ENCODE peak calls at places on chromosomes 2 and 18, in four cellular contexts. F, P, M and U are unnamed samples.

GRCh38 chr2:155256803-155257202 is 558.3 kb downstream of the KCNJ3 start:
- DNase-seq in F (no peak), P (peak; percentile 80), M (no peak), U (peak; percentile 46)

GRCh38 chr2:202186641-202187202 is 51.7 kb downstream of the SUMO1 start:
- DNase-seq in F (no peak), P (no peak), M (no peak), U (no peak)

GRCh38 chr2:1591978-1592907 is 152.1 kb downstream of the PXDN start:
- DNase-seq in F (peak; percentile 79), P (peak; percentile 91), M (peak; percentile 46), U (peak; percentile 83)

GRCh38 chr2:226466589-226466988 is 333.0 kb downstream of the IRS1 start:
- DNase-seq in F (peak; percentile 68), P (no peak), M (no peak), U (no peak)

GRCh38 chr18:51017140-51017874 is 12.7 kb upstream of the SMAD4 start:
- DNase-seq in F (no peak), P (peak; percentile 67), M (peak; percentile 62), U (peak; percentile 56)

GRCh38 chr2:65130440-65131175 is 702 bp upstream of the RAB1A start:
- DNase-seq in F (no peak), P (no peak), M (no peak), U (no peak)

GRCh38 chr2:2263196-2263829 is 67.8 kb downstream of the MYT1L start:
- DNase-seq in F (no peak), P (no peak), M (no peak), U (no peak)

GRCh38 chr2:97781981-97782380 is 68.6 kb downstream of the ZAP70 start:
- DNase-seq in F (no peak), P (no peak), M (no peak), U (no peak)

GRCh38 chr2:172173307-172173706 is 70.6 kb upstream of the DLX2 start:
- DNase-seq in F (no peak), P (no peak), M (no peak), U (no peak)

GRCh38 chr2:17821535-17822451 is 5.5 kb downstream of the MSGN1 start:
- DNase-seq in F (peak; percentile 6), P (no peak), M (no peak), U (peak; percentile 40)

GRCh38 chr2:43055086-43055912 is 171.1 kb downstream of the ZFP36L2 start:
- DNase-seq in F (no peak), P (no peak), M (no peak), U (no peak)

GRCh38 chr2:206555721-206556120 is 86.6 kb upstream of the FAM237A start:
- DNase-seq in F (no peak), P (no peak), M (no peak), U (no peak)

GRCh38 chr2:29021886-29022285 is 40.8 kb downstream of the TOGARAM2 start:
- DNase-seq in F (no peak), P (no peak), M (no peak), U (no peak)

GRCh38 chr18:32576296-32576916 is 105.7 kb upstream of the GAREM1 start:
- DNase-seq in F (peak; percentile 46), P (peak; percentile 46), M (peak; percentile 11), U (no peak)

GRCh38 chr2:8541636-8542035 is 140.2 kb upstream of the ID2 start:
- DNase-seq in F (no peak), P (peak; percentile 10), M (no peak), U (no peak)

GRCh38 chr2:199946196-199946595 is 9.1 kb downstream of the TYW5 start:
- DNase-seq in F (no peak), P (no peak), M (no peak), U (no peak)

GRCh38 chr2:102001767-102002142 is 10.0 kb downstream of the IL1R2 start:
- DNase-seq in F (no peak), P (no peak), M (no peak), U (no peak)

GRCh38 chr2:17747684-17748452 is 5.7 kb downstream of the SMC6 start:
- DNase-seq in F (peak; percentile 52), P (peak; percentile 56), M (no peak), U (no peak)

GRCh38 chr2:221779614-221780067 is 207.5 kb upstream of the EPHA4 start:
- DNase-seq in F (peak; percentile 15), P (no peak), M (no peak), U (no peak)

GRCh38 chr2:203743441-203743932 is 37.0 kb downstream of the CD28 start:
- DNase-seq in F (peak; percentile 17), P (no peak), M (no peak), U (no peak)

GRCh38 chr18:79940814-79941472 is 10.5 kb downstream of the SLC66A2 start:
- DNase-seq in F (no peak), P (peak; percentile 14), M (no peak), U (no peak)

GRCh38 chr2:181516992-181517391 is 59.8 kb downstream of the ITGA4 start:
- DNase-seq in F (no peak), P (no peak), M (no peak), U (no peak)

GRCh38 chr18:13217466-13217961 is 1.0 kb upstream of the LDLRAD4 start:
- DNase-seq in F (peak; percentile 14), P (peak; percentile 49), M (peak; percentile 57), U (no peak)

GRCh38 chr2:230762317-230762896 is 49.8 kb downstream of the CAB39 start:
- DNase-seq in F (peak; percentile 58), P (peak; percentile 79), M (peak; percentile 6), U (peak; percentile 10)

GRCh38 chr2:101087638-101088037 is 63.5 kb downstream of the TBC1D8 start:
- DNase-seq in F (no peak), P (no peak), M (no peak), U (no peak)

GRCh38 chr2:88307817-88308216 is 137.7 kb downstream of the THNSL2 start:
- DNase-seq in F (no peak), P (peak; percentile 62), M (no peak), U (no peak)

GRCh38 chr2:239339726-239340654 is 60.8 kb downstream of the HDAC4 start:
- DNase-seq in F (no peak), P (no peak), M (no peak), U (no peak)

GRCh38 chr2:24343225-24343882 is 17.0 kb downstream of the ITSN2 start:
- DNase-seq in F (no peak), P (no peak), M (no peak), U (no peak)

GRCh38 chr18:48933578-48934399 is 17.0 kb downstream of the SMAD7 start:
- DNase-seq in F (no peak), P (no peak), M (no peak), U (no peak)

DNA sequence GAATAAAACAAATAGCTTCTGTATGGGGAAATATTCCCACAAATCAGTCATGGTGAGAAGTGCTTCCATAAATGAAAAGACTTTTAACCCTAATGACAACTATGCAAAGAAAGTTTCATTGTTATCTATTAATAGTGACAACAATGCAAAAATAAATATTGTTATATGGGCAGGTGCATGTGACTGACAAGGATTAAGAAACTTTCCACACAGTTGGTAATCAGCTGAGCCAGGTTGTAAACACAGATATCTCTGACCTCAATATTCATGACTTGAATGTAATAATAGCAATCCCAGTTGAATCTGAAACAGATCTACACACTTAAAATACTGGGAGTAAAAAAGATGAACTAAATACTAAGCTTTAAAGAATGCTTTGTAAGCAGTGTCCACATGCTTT is 517.0 kb upstream of the SOX11 start:
- DNase-seq in F (no peak), P (no peak), M (no peak), U (no peak)
- H4K91ac ChIP-seq in F (no peak overlapping the region), P (no peak overlapping the region), M (no peak overlapping the region), U (no peak overlapping the region)

DNA sequence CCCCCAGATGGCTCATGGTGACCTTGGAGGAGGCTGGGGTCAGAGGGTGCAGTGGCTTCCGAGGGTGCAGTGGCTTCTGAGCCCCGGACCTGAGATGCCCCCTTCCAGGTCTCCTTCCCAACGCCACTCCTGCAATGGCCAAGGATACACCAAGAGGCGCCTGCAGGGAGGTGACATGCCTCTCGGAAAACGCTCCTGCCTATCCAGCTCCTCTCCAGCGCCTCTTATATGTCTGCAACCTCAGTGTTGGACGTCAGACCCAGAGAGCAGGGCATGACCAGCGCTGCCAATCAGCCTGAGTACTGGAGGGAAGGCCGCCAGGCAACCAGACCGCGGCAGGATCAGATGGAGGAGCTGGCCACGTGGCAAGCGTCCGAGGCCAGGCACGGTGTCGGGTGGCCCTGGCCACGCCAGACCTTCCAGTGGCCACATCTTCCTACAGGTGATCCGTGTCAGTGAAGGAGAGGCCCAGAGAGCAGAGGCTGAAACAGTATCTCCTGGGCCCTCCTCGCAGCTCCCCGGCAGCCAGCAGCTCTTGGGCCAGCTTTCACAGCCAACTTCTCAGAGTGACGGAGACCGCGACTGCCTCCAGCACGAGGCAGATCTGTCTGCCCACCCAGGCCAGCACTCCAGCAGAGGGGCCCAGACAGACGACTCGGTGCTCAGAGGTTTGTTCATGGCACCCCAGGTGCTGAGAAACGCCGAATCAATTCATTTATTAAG is 199.5 kb upstream of the SALL3 start:
- DNase-seq in F (no peak), P (peak; percentile 23), M (no peak), U (no peak)
- H4K91ac ChIP-seq in F (no peak overlapping the region), P (no peak overlapping the region), M (no peak overlapping the region), U (no peak overlapping the region)

DNA sequence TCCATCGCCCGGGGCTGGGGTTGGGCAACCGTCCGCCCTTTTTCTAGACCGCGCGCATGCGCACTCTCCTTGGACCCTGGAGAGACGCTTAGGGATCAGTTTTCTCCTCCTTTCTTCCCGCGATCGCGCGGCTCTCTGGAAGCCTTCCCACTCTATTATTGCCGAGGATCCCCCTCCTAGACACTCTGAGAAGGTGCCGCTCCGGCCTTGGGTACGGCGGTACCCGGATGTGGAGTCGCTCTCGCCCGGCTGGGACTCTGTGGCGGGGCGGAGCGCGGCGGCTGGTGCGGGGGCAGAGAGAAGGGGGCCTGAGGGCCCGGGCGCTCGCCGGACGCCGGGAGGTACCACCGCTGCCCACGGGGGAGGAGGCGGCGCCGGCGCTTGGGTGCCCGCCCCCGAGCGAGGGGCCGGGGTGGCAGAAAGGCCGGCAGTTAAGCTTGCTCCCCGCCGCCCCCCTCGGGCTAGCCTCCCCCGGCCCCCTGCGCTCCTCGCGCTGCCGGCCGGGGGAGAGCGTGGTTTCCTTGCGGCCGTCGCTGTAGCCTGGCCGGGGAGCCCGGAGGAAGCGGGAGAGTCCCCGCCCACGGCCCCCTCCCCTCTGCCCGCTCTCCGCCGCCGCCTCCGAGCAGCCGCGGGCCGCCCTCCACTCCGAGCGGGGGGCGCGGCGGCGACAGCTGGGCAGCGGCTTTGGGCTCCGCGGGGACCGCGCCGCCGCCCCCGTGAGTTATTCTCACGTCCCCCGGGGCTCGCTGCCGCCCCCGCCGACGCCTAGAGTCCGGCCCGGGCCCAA is at the start of gene MIB1:
- DNase-seq in F (peak; percentile 97), P (no peak), M (peak; percentile 99), U (no peak)
- H4K91ac ChIP-seq in F (peak within 1 kb of the TSS; percentile 93), P (no peak within 1 kb of the TSS), M (no peak within 1 kb of the TSS), U (no peak within 1 kb of the TSS)

DNA sequence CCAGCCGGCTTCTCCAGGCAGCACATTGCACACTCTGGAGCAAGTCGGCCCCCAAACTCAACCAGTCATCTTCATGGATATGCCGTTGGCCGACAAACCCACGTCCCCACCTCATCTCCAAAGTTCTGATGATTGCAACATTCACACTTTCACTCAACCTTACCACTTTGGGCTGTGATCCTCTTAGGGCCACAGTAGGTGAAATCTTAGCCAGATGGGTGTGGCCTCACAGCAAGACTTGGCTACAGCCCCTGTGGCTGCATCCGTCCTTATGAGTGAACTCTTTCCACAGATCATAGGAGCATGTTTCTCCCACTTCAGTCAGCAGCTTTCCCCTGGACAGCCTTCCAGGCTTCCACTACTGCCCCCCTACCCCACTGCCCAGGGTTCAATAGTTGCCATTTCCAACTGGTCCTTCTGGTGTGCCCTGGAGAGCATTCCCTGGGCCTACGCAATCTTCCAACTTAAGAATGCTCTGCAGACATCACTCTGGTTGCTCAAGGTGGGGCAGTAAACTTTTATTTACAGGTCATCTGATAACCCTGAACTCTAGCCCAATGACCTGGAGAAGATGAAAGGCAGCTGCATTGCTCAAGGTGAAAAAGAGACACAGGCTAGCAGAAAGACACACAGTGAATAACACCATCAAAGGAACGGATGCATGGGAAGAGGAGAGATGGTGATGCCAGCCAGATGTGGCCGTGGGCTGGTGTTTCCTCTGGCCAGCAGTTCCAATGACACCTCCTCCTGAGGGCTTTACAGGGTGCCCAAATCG is 34.5 kb downstream of the ARL4C start:
- DNase-seq in F (no peak), P (no peak), M (no peak), U (no peak)
- H4K91ac ChIP-seq in F (no peak overlapping the region), P (no peak overlapping the region), M (no peak overlapping the region), U (no peak overlapping the region)

GRCh38 chr2:39217192-39217550 is 26.6 kb downstream of the CDKL4 start:
- DNase-seq in F (no peak), P (no peak), M (no peak), U (no peak)
- H4K91ac ChIP-seq in F (no peak overlapping the region), P (no peak overlapping the region), M (no peak overlapping the region), U (no peak overlapping the region)